ENCODE peak calls at places on chromosomes 16 and 17, in six cellular contexts. I is GM12878, R is HepG2, Z is SK-N-SH, V is K562, A is HCT116. P is an unnamed sample.

GRCh38 chr16:73506568-73507056 is 458.7 kb upstream of the ZFHX3 start:
- DNase-seq in I (no peak), R (no peak), Z (no peak), V (no peak), A (no peak), P (no peak)

GRCh38 chr16:23739516-23739915 is 15.3 kb upstream of the CHP2 start:
- DNase-seq in I (no peak), R (peak), Z (no peak), V (no peak), A (no peak), P (no peak)

GRCh38 chr17:35536664-35537160 is 766 bp downstream of the SLFN12L start:
- DNase-seq in I (no peak), R (no peak), Z (no peak), V (no peak), A (no peak), P (no peak)

GRCh38 chr17:46038414-46038813 is 39.4 kb downstream of the STH start:
- DNase-seq in I (no peak), R (no peak), Z (no peak), V (no peak), A (no peak), P (no peak)

GRCh38 chr17:7081341-7082062 is 1.5 kb upstream of the CLEC10A start:
- DNase-seq in I (no peak), R (no peak), Z (no peak), V (no peak), A (no peak), P (no peak)

GRCh38 chr16:19876501-19877059 is 8.1 kb downstream of the GPRC5B start:
- DNase-seq in I (no peak), R (no peak), Z (no peak), V (no peak), A (no peak), P (no peak)

GRCh38 chr16:58464916-58465731 is 34.8 kb upstream of the NDRG4 start:
- DNase-seq in I (no peak), R (no peak), Z (peak), V (no peak), A (no peak), P (no peak)

GRCh38 chr16:80231118-80231515 is 309.7 kb upstream of the DYNLRB2 start:
- DNase-seq in I (no peak), R (no peak), Z (no peak), V (no peak), A (no peak), P (no peak)

GRCh38 chr16:85746431-85747227 is 4.3 kb downstream of the C16orf74 start:
- DNase-seq in I (no peak), R (no peak), Z (no peak), V (no peak), A (peak), P (no peak)

GRCh38 chr16:77660311-77660710 is 62.0 kb upstream of the NUDT7 start:
- DNase-seq in I (no peak), R (peak), Z (peak), V (peak), A (peak), P (no peak)

GRCh38 chr17:14818469-14818868 is 446.7 kb downstream of the PMP22 start:
- DNase-seq in I (no peak), R (no peak), Z (no peak), V (no peak), A (no peak), P (no peak)

GRCh38 chr16:47970291-47970931 is 185.4 kb downstream of the ABCC12 start:
- DNase-seq in I (no peak), R (peak), Z (no peak), V (peak), A (no peak), P (no peak)
- TF ChIP-seq REST in I (peak), R (peak), Z (peak), V (peak), A (peak), P (peak)

DNA sequence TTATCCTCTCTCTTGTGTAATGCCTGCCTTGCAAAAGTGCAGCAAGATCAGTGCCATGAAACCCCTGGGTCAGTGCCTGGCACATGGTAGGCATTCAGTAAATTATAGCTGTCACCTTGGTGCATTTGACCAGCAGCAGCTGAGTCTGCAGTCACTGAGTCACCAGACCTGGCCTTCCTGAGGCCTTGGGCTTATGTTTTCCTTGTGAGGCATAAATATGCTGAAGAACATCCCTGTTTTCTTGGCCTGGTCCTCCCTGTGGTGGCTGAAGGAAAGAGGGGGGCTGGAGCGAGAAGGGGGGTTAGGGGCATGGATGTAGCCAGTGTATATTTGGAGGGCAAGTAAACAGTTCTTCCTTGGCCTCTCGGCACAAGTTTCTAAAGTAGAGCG is 26.4 kb downstream of the EPN2 start:
- DNase-seq in I (no peak), R (no peak), Z (no peak), V (no peak), A (no peak), P (no peak)
- TF ChIP-seq SIN3A in I (no peak), R (no peak), Z (no peak), V (no peak), A (no peak), P (no peak)

GRCh38 chr16:74608944-74609343 is 2.0 kb upstream of the GLG1 start:
- DNase-seq in I (no peak), R (no peak), Z (no peak), V (no peak), A (no peak), P (no peak)
- TF ChIP-seq REST in I (no peak), R (no peak), Z (no peak), V (no peak), A (no peak), P (no peak)

GRCh38 chr17:61389670-61390478 is 9.8 kb upstream of the TBX2 start:
- DNase-seq in I (no peak), R (no peak), Z (peak), V (peak), A (no peak), P (no peak)
- TF ChIP-seq SIN3A in I (no peak), R (no peak), Z (no peak), V (no peak), A (no peak), P (no peak)

GRCh38 chr17:75370288-75370687 is 35.2 kb downstream of the GRB2 start:
- DNase-seq in I (no peak), R (no peak), Z (no peak), V (no peak), A (no peak), P (no peak)

GRCh38 chr17:75373290-75373689 is 32.2 kb downstream of the GRB2 start:
- DNase-seq in I (no peak), R (no peak), Z (no peak), V (no peak), A (no peak), P (no peak)

GRCh38 chr17:75371339-75371738 is 34.1 kb downstream of the GRB2 start:
- DNase-seq in I (no peak), R (no peak), Z (no peak), V (no peak), A (no peak), P (no peak)

GRCh38 chr17:75367312-75367711 is 38.2 kb downstream of the GRB2 start:
- DNase-seq in I (no peak), R (no peak), Z (no peak), V (no peak), A (no peak), P (no peak)

GRCh38 chr17:75371981-75372380 is 33.5 kb downstream of the GRB2 start:
- DNase-seq in I (no peak), R (no peak), Z (no peak), V (no peak), A (no peak), P (no peak)
- TF ChIP-seq REST in I (no peak), R (no peak), Z (no peak), V (no peak), A (no peak), P (no peak)

GRCh38 chr17:68435361-68435760 is 21.9 kb downstream of the WIPI1 start:
- DNase-seq in I (no peak), R (no peak), Z (no peak), V (no peak), A (no peak), P (no peak)

GRCh38 chr17:68435876-68436842 is 21.1 kb downstream of the WIPI1 start:
- DNase-seq in I (no peak), R (peak), Z (peak), V (peak), A (peak), P (peak)

GRCh38 chr17:68439656-68440290 is 17.5 kb downstream of the WIPI1 start:
- DNase-seq in I (no peak), R (no peak), Z (no peak), V (no peak), A (no peak), P (no peak)

GRCh38 chr17:68440526-68440925 is 16.8 kb downstream of the WIPI1 start:
- DNase-seq in I (no peak), R (no peak), Z (no peak), V (no peak), A (no peak), P (no peak)

GRCh38 chr17:68437979-68438877 is 19.1 kb downstream of the WIPI1 start:
- DNase-seq in I (no peak), R (peak), Z (no peak), V (peak), A (no peak), P (no peak)
- TF ChIP-seq SIN3A in I (no peak), R (no peak), Z (no peak), V (no peak), A (no peak), P (no peak)